ENCODE peak calls at places on chromosome 16, in five cellular contexts. W is stimulated activated CD4-positive, alpha-beta T cell treated with anti-CD3 and anti-CD28 coated beads, Interleukin-4, amount 100 ng/mL, for 4 hours; O is NCI-H2171; F is amygdala; P is lung. U is an unnamed sample.

GRCh38 chr16:20920799-20921198 is 20.2 kb downstream of the LYRM1 start:
- DNase-seq in W (no peak), O (no peak), F (no peak), P (no peak), U (no peak)

GRCh38 chr16:58098207-58099096 is 30.7 kb downstream of the CFAP20 start:
- DNase-seq in W (no peak), O (no peak), F (no peak), P (no peak), U (no peak)

GRCh38 chr16:47358816-47359215 is 102.0 kb downstream of the ITFG1 start:
- DNase-seq in W (no peak), O (no peak), F (no peak), P (no peak), U (no peak)

GRCh38 chr16:80259289-80259805 is 281.4 kb upstream of the DYNLRB2 start:
- DNase-seq in W (no peak), O (no peak), F (no peak), P (no peak), U (no peak)

GRCh38 chr16:85652431-85653221 is 36.1 kb downstream of the GINS2 start:
- DNase-seq in W (no peak), O (peak), F (peak), P (peak), U (peak)

GRCh38 chr16:56281256-56281805 is 90.0 kb downstream of the GNAO1 start:
- DNase-seq in W (no peak), O (peak), F (no peak), P (no peak), U (no peak)

GRCh38 chr16:30567991-30568638 is 3.4 kb downstream of the ZNF688 start:
- DNase-seq in W (no peak), O (no peak), F (no peak), P (no peak), U (no peak)

GRCh38 chr16:51994597-51994996 is 552.3 kb downstream of the TOX3 start:
- DNase-seq in W (no peak), O (peak), F (no peak), P (peak), U (no peak)

GRCh38 chr16:25707982-25708583 is 16.3 kb downstream of the HS3ST4 start:
- DNase-seq in W (no peak), O (no peak), F (no peak), P (no peak), U (no peak)

GRCh38 chr16:11211977-11212818 is 43.8 kb downstream of the SOCS1 start:
- DNase-seq in W (no peak), O (no peak), F (no peak), P (no peak), U (no peak)

GRCh38 chr16:67396159-67396774 is 3.0 kb upstream of the TPPP3 start:
- DNase-seq in W (no peak), O (peak), F (peak), P (peak), U (no peak)

GRCh38 chr16:30747331-30747730 is 894 bp upstream of the PHKG2 start:
- DNase-seq in W (no peak), O (no peak), F (no peak), P (no peak), U (no peak)

U was measured in esophagus muscularis mucosa.